ENCODE peak calls at places on chromosomes 13 and 19, in eight cellular contexts. Q is activated CD8-positive, alpha-beta T cell treated with anti-CD3 and anti-CD28 coated beads for 36 hours; B is cardiac muscle cell; C is bronchial epithelial cell; X is colonic mucosa; O is ascending aorta; H is nephron progenitor cell; W is AG10803. D is an unnamed sample.
A peak's percentile ranks its signal among the peaks of the same experiment; 100 is the strongest.

GRCh38 chr13:88031980-88032562 is 360.9 kb downstream of the SLITRK5 start:
- DNase-seq in W (peak; percentile 45), X (no peak), C (peak; percentile 80), Q (no peak), H (no peak), O (no peak), B (peak; percentile 6), D (no peak)

GRCh38 chr19:41646589-41647204 is 19.8 kb upstream of the CEACAM4 start:
- DNase-seq in W (peak; percentile 4), X (no peak), B (peak; percentile 29), Q (peak; percentile 54), O (no peak), C (no peak), H (peak; percentile 4), D (no peak)

GRCh38 chr19:18596752-18597157 is 8.2 kb downstream of the REX1BD start:
- DNase-seq in Q (peak; percentile 42), C (no peak), H (peak; percentile 78), W (peak; percentile 16), B (peak; percentile 53), O (no peak), X (peak; percentile 66), D (no peak)

GRCh38 chr13:111519041-111519440 is 198.6 kb downstream of the TEX29 start:
- DNase-seq in B (no peak), O (no peak), H (no peak), W (no peak), X (no peak), C (no peak), Q (no peak), D (no peak)

GRCh38 chr19:30679789-30680188 is 307.6 kb downstream of the ZNF536 start:
- DNase-seq in B (no peak), O (no peak), X (no peak), C (no peak), W (no peak), H (no peak), Q (no peak), D (no peak)

GRCh38 chr13:52001120-52001731 is 10.0 kb downstream of the ATP7B start:
- DNase-seq in C (peak; percentile 60), H (no peak), W (peak; percentile 55), X (no peak), B (peak; percentile 64), O (no peak), Q (no peak), D (no peak)

GRCh38 chr13:81326913-81327312 is 986.0 kb upstream of the SPRY2 start:
- DNase-seq in B (no peak), C (peak; percentile 29), O (no peak), W (no peak), H (no peak), X (no peak), Q (no peak), D (no peak)

GRCh38 chr19:49896863-49897621 is at the start of gene IL4I1:
- DNase-seq in X (no peak), C (no peak), W (peak; percentile 9), O (peak; percentile 25), Q (peak; percentile 89), B (peak; percentile 41), H (no peak), D (no peak)

GRCh38 chr13:111280226-111280625 is 40.2 kb upstream of the TEX29 start:
- DNase-seq in W (no peak), X (no peak), O (no peak), H (no peak), Q (no peak), B (no peak), C (no peak), D (no peak)

GRCh38 chr13:24272452-24273161 is 36.8 kb upstream of the C1QTNF9 start:
- DNase-seq in H (no peak), B (no peak), X (peak; percentile 42), C (peak; percentile 9), Q (peak; percentile 27), W (no peak), O (no peak), D (no peak)

GRCh38 chr19:35346193-35347052 is 1.3 kb upstream of the FFAR1 start:
- DNase-seq in H (no peak), W (no peak), O (no peak), C (no peak), Q (peak; percentile 87), X (peak; percentile 42), B (no peak), D (no peak)

GRCh38 chr13:105048685-105049084 is 1486.8 kb downstream of the EFNB2 start:
- DNase-seq in B (no peak), X (no peak), O (no peak), Q (no peak), H (peak; percentile 5), C (peak; percentile 51), W (no peak), D (no peak)

GRCh38 chr19:15640294-15640903 is at the start of gene CYP4F3:
- DNase-seq in O (no peak), C (peak; percentile 79), H (no peak), B (peak; percentile 6), Q (no peak), W (no peak), X (peak; percentile 98), D (no peak)

GRCh38 chr13:94967183-94968039 is 255.1 kb upstream of the SOX21 start:
- DNase-seq in O (no peak), B (peak; percentile 9), H (peak; percentile 72), X (no peak), Q (peak; percentile 41), C (no peak), W (no peak), D (no peak)

GRCh38 chr19:38698225-38699026 is 45.8 kb downstream of the CAPN12 start:
- DNase-seq in X (no peak), Q (no peak), C (no peak), B (no peak), W (no peak), O (no peak), H (no peak), D (no peak)
- TF ChIP-seq CTCF in X (no peak), Q (no peak), C (peak; percentile 27), B (no peak), W (no peak), O (no peak), H (no peak), D (no peak)

GRCh38 chr13:33312150-33312908 is 26.8 kb upstream of the STARD13 start:
- DNase-seq in B (peak; percentile 36), X (no peak), O (no peak), C (peak; percentile 79), W (peak; percentile 25), Q (no peak), H (no peak), D (no peak)
- TF ChIP-seq CTCF in B (peak; percentile 21), X (no peak), O (peak; percentile 34), C (no peak), W (peak; percentile 50), Q (no peak), H (no peak), D (peak; percentile 8)

GRCh38 chr19:2949939-2950285 is 5.1 kb upstream of the ZNF77 start:
- DNase-seq in Q (no peak), O (no peak), C (peak; percentile 21), B (peak; percentile 74), X (no peak), H (peak; percentile 18), W (peak; percentile 7), D (no peak)

GRCh38 chr19:2957160-2957559 is 12.4 kb upstream of the ZNF77 start:
- DNase-seq in C (no peak), B (no peak), O (no peak), W (no peak), X (no peak), H (no peak), Q (no peak), D (no peak)

GRCh38 chr19:2950286-2951124 is 5.7 kb upstream of the ZNF77 start:
- DNase-seq in O (peak; percentile 99), Q (peak; percentile 100), B (peak; percentile 100), X (peak; percentile 100), H (peak; percentile 100), C (peak; percentile 98), W (peak; percentile 99), D (peak; percentile 95)

GRCh38 chr19:2952953-2953481 is 8.2 kb upstream of the ZNF77 start:
- DNase-seq in H (no peak), W (peak; percentile 26), Q (no peak), C (peak; percentile 91), O (no peak), X (peak; percentile 83), B (no peak), D (no peak)
- TF ChIP-seq CTCF in H (no peak), W (peak; percentile 34), Q (no peak), C (peak; percentile 43), O (no peak), X (no peak), B (no peak), D (no peak)

GRCh38 chr19:33499248-33499647 is 22.3 kb downstream of the PEPD start:
- DNase-seq in X (no peak), Q (no peak), B (no peak), O (no peak), W (no peak), H (no peak), C (no peak), D (no peak)

GRCh38 chr19:33498391-33499000 is 23.1 kb downstream of the PEPD start:
- DNase-seq in C (no peak), O (no peak), H (no peak), X (no peak), W (no peak), B (no peak), Q (no peak), D (no peak)

GRCh38 chr19:33496496-33496895 is 25.1 kb downstream of the PEPD start:
- DNase-seq in Q (no peak), X (no peak), O (no peak), B (no peak), W (no peak), C (no peak), H (no peak), D (no peak)

GRCh38 chr19:33497151-33497777 is 24.3 kb downstream of the PEPD start:
- DNase-seq in B (no peak), O (no peak), H (no peak), W (no peak), Q (no peak), C (no peak), X (no peak), D (no peak)

DNA sequence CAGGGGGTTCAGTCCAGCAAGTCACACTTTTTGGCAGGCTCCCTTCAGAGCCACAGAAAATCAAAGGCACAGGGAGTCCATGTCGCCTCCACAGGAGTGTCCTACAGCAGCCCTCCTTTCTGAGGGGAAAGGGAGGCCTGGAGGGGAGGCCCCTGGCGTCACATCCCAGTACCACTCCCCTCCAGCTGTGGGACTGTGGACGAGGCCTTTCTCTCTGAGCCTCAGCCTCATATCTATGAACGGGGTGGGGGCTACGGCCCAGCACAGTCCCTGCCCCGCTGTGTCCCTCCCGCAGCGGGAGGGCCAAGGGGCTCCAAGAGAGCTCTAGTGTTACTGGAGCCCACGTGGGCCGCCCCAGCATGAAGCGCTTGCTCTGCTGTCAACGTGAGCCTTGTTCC is 23.8 kb downstream of the PEPD start:
- DNase-seq in W (no peak), X (no peak), C (no peak), B (no peak), O (no peak), H (no peak), Q (no peak), D (no peak)
- TF ChIP-seq CTCF in W (no peak), X (no peak), C (no peak), B (no peak), O (no peak), H (no peak), Q (no peak), D (no peak)

GRCh38 chr13:108686027-108686426 is 56.6 kb downstream of the MYO16 start:
- DNase-seq in O (no peak), W (no peak), X (no peak), B (no peak), C (no peak), Q (no peak), H (no peak), D (no peak)
- TF ChIP-seq CTCF in O (no peak), W (no peak), X (no peak), B (no peak), C (no peak), Q (no peak), H (no peak), D (no peak)

D was measured in AG04449.